ENCODE peak calls at places on chromosomes 11 and 22, in four cellular contexts. U, C, R and S are unnamed samples.

GRCh38 chr11:113730887-113731726 is 25.0 kb upstream of the TMPRSS5 start:
- DNase-seq in U (peak), C (peak), R (peak), S (no peak)

GRCh38 chr11:33002143-33002542 is 13.5 kb upstream of the DEPDC7 start:
- DNase-seq in U (no peak), C (no peak), R (no peak), S (no peak)

GRCh38 chr11:61947486-61948210 is 2.5 kb upstream of the BEST1 start:
- DNase-seq in U (peak), C (peak), R (peak), S (peak)

GRCh38 chr11:30567644-30568043 is 18.5 kb downstream of the MPPED2 start:
- DNase-seq in U (no peak), C (no peak), R (no peak), S (no peak)

GRCh38 chr11:86726118-86726748 is 53.8 kb upstream of the ME3 start:
- DNase-seq in U (no peak), C (no peak), R (no peak), S (no peak)

GRCh38 chr11:77672276-77672675 is 34.7 kb upstream of the CLNS1A start:
- DNase-seq in U (no peak), C (no peak), R (no peak), S (no peak)

GRCh38 chr11:100354736-100355135 is 332.4 kb upstream of the ARHGAP42 start:
- DNase-seq in U (no peak), C (no peak), R (no peak), S (no peak)

GRCh38 chr22:31893460-31893859 is 50.9 kb upstream of the YWHAH start:
- DNase-seq in U (no peak), C (peak), R (no peak), S (no peak)

GRCh38 chr11:4610258-4610935 is 2.4 kb upstream of the TRIM68 start:
- DNase-seq in U (no peak), C (no peak), R (no peak), S (no peak)

GRCh38 chr11:101327908-101328307 is 198.3 kb upstream of the PGR start:
- DNase-seq in U (no peak), C (no peak), R (no peak), S (no peak)

GRCh38 chr11:119650251-119650650 is 78.7 kb downstream of the NECTIN1 start:
- DNase-seq in U (no peak), C (no peak), R (no peak), S (no peak)

GRCh38 chr11:12281571-12282478 is 95.5 kb upstream of the PARVA start:
- DNase-seq in U (peak), C (peak), R (peak), S (peak)

GRCh38 chr11:12880327-12880726 is 128.8 kb upstream of the RASSF10 start:
- DNase-seq in U (no peak), C (no peak), R (no peak), S (no peak)

GRCh38 chr22:40509401-40510134 is 127.0 kb downstream of the MRTFA start:
- DNase-seq in U (no peak), C (no peak), R (no peak), S (no peak)

GRCh38 chr11:110452720-110453119 is 23.0 kb downstream of the FDX1 start:
- DNase-seq in U (no peak), C (no peak), R (no peak), S (no peak)

GRCh38 chr22:45965565-45965962 is 11.4 kb downstream of the WNT7B start:
- DNase-seq in U (no peak), C (no peak), R (no peak), S (no peak)

GRCh38 chr11:111310723-111311122 is 12.4 kb downstream of the POU2AF3 start:
- DNase-seq in U (no peak), C (no peak), R (no peak), S (no peak)

GRCh38 chr22:25403284-25403606 is 161.2 kb upstream of the GRK3 start:
- DNase-seq in U (no peak), C (no peak), R (no peak), S (no peak)

GRCh38 chr11:10450451-10451398 is 4.3 kb upstream of the AMPD3 start:
- DNase-seq in U (peak), C (peak), R (no peak), S (peak)

GRCh38 chr11:46272816-46273427 is 4.5 kb upstream of the CREB3L1 start:
- DNase-seq in U (no peak), C (no peak), R (peak), S (no peak)

GRCh38 chr11:111941963-111942362 is 4.8 kb downstream of the DIXDC1 start:
- DNase-seq in U (no peak), C (no peak), R (no peak), S (no peak)

GRCh38 chr22:50599816-50600454 is 658 bp upstream of the MAPK8IP2 start:
- DNase-seq in U (no peak), C (peak), R (peak), S (peak)

GRCh38 chr11:119369035-119369925 is 12.2 kb downstream of the USP2 start:
- DNase-seq in U (no peak), C (peak), R (no peak), S (no peak)

GRCh38 chr11:68271781-68272608 is at the start of gene C11orf24:
- DNase-seq in U (peak), C (peak), R (peak), S (peak)

GRCh38 chr11:68276864-68277263 is 5.1 kb upstream of the C11orf24 start:
- DNase-seq in U (no peak), C (no peak), R (no peak), S (no peak)

GRCh38 chr11:68273056-68273738 is 1.4 kb upstream of the C11orf24 start:
- DNase-seq in U (no peak), C (no peak), R (no peak), S (no peak)

GRCh38 chr11:68279676-68280075 is 7.9 kb upstream of the C11orf24 start:
- DNase-seq in U (no peak), C (no peak), R (no peak), S (no peak)

GRCh38 chr11:68275721-68276488 is 4.1 kb upstream of the C11orf24 start:
- DNase-seq in U (no peak), C (peak), R (no peak), S (no peak)
- TF ChIP-seq RNF2 in U (no peak), C (no peak), R (no peak), S (no peak)

GRCh38 chr11:44865866-44866272 is 84.8 kb downstream of the TP53I11 start:
- DNase-seq in U (no peak), C (no peak), R (no peak), S (no peak)
- TF ChIP-seq JUN in U (no peak), C (no peak), R (no peak), S (no peak)

GRCh38 chr11:134065381-134065780 is 3.5 kb upstream of the JAM3 start:
- DNase-seq in U (no peak), C (no peak), R (no peak), S (no peak)

GRCh38 chr11:134069996-134070845 is 1.3 kb downstream of the JAM3 start:
- DNase-seq in U (no peak), C (no peak), R (no peak), S (no peak)

GRCh38 chr11:134069426-134069921 is 602 bp downstream of the JAM3 start:
- DNase-seq in U (no peak), C (no peak), R (no peak), S (no peak)

GRCh38 chr11:134068829-134069425 is at the start of gene JAM3:
- DNase-seq in U (peak), C (peak), R (peak), S (peak)

DNA sequence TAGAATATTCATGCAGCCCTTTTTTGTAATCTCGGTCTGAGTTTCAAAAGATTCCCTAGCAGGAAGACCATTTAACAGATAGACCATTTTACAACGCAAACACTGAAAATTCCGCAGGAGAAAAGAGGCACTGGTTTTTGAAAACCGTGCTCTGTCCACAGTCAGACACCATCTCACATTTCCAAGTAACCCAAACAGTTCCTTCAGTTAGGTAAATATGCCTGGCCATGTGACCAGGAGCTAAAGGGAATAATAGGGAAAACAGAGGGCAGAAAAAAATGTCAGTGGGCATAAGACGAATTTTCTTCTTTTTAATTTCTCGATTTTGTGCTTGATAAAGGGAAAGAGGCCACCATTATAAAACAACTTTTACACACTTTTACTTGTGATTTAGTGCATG is 1.4 kb upstream of the JAM3 start:
- DNase-seq in U (no peak), C (no peak), R (no peak), S (no peak)
- TF ChIP-seq RNF2 in U (no peak), C (no peak), R (no peak), S (no peak)

GRCh38 chr22:35172452-35172851 is 84.8 kb upstream of the HMGXB4 start:
- DNase-seq in U (no peak), C (no peak), R (no peak), S (no peak)
- TF ChIP-seq JUN in U (no peak), C (no peak), R (no peak), S (no peak)

GRCh38 chr11:6608011-6608410 is 4.0 kb downstream of the TAF10 start:
- DNase-seq in U (no peak), C (no peak), R (no peak), S (no peak)
- TF ChIP-seq RNF2 in U (no peak), C (no peak), R (no peak), S (no peak)

GRCh38 chr11:123187221-123187620 is 7.8 kb downstream of the CLMP start:
- DNase-seq in U (no peak), C (no peak), R (no peak), S (no peak)

GRCh38 chr11:123186291-123186690 is 8.8 kb downstream of the CLMP start:
- DNase-seq in U (no peak), C (no peak), R (no peak), S (no peak)

GRCh38 chr11:123187670-123188507 is 7.2 kb downstream of the CLMP start:
- DNase-seq in U (no peak), C (no peak), R (no peak), S (no peak)

GRCh38 chr11:123190504-123190903 is 4.5 kb downstream of the CLMP start:
- DNase-seq in U (no peak), C (no peak), R (no peak), S (no peak)

DNA sequence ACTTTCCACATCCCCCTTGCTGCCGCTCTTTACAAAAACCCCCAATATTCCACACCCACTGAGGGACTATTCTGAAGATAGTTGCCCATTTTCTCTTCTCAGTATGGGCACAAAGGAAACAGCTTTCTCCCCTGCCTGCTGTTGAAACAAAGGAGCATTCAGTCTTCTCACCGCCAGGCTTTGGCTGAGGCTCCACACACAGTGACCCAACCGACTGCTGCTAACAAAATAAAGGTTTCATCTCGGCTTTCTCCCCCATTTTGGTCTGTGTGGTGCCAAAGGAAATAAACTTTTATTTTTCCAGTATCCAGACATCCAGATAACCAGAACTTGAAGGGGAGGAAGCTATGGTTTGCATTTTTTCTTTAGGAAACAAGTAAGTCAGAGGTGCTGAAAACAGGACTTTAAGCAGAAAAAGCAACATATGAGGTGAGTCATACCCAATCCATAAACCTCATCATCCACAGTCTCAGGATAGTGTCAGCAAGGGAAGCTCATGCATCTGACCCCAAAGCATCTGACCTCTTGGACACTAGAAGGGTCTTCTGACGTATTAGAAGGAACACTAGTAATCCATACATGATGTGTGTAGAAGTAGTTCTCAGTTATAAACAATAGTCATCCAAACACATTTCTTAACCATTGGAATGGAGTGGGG is 6.4 kb downstream of the CLMP start:
- DNase-seq in U (no peak), C (no peak), R (no peak), S (no peak)
- TF ChIP-seq JUN in U (no peak), C (no peak), R (no peak), S (no peak)

GRCh38 chr11:22342599-22343138 is 4.5 kb downstream of the SLC17A6 start:
- DNase-seq in U (no peak), C (no peak), R (no peak), S (no peak)

GRCh38 chr11:22343411-22344032 is 5.3 kb downstream of the SLC17A6 start:
- DNase-seq in U (no peak), C (no peak), R (no peak), S (peak)

GRCh38 chr11:22340803-22341581 is 2.8 kb downstream of the SLC17A6 start:
- DNase-seq in U (no peak), C (no peak), R (no peak), S (no peak)

GRCh38 chr11:22338465-22338810 is 257 bp downstream of the SLC17A6 start:
- DNase-seq in U (no peak), C (no peak), R (no peak), S (no peak)

GRCh38 chr11:22341582-22341919 is 3.4 kb downstream of the SLC17A6 start:
- DNase-seq in U (no peak), C (no peak), R (no peak), S (no peak)
- TF ChIP-seq RNF2 in U (no peak), C (no peak), R (no peak), S (no peak)

GRCh38 chr11:118239509-118239908 is 12.7 kb downstream of the MPZL3 start:
- DNase-seq in U (no peak), C (no peak), R (no peak), S (no peak)
- TF ChIP-seq JUN in U (no peak), C (no peak), R (no peak), S (no peak)